ENCODE peak calls at places on chromosomes 13 and 19, in six cellular contexts. S, N, Q, L, Y and K are unnamed samples. For H3K36me3, the result is how much of the 10 kb centered on the place peaks cover.

GRCh38 chr19:31423896-31424295 is 74.7 kb upstream of the TSHZ3 start:
- DNase-seq in S (no peak), Q (no peak), L (no peak), N (no peak), Y (no peak), K (no peak)

GRCh38 chr13:110293649-110294048 is 13.3 kb downstream of the COL4A1 start:
- DNase-seq in N (no peak), Q (no peak), S (no peak), L (no peak), Y (no peak), K (no peak)

GRCh38 chr19:45243144-45243732 is 2.0 kb downstream of the EXOC3L2 start:
- DNase-seq in Y (no peak), S (no peak), N (peak), L (no peak), Q (no peak), K (no peak)

GRCh38 chr13:72341904-72342303 is 385.5 kb downstream of the MZT1 start:
- DNase-seq in N (no peak), Q (no peak), S (no peak), Y (no peak), L (no peak), K (no peak)

GRCh38 chr19:1168877-1169791 is 4.9 kb downstream of the SBNO2 start:
- DNase-seq in L (no peak), N (no peak), S (no peak), Q (peak), Y (peak), K (peak)

GRCh38 chr19:3873151-3873550 is 4.3 kb upstream of the ZFR2 start:
- DNase-seq in S (no peak), Y (no peak), Q (no peak), N (no peak), L (no peak), K (no peak)

GRCh38 chr19:4186087-4186993 is 3.9 kb downstream of the ANKRD24 start:
- DNase-seq in S (peak), L (no peak), N (peak), Q (peak), Y (peak), K (peak)

GRCh38 chr13:24693862-24694471 is 13.8 kb downstream of the ATP12A start:
- DNase-seq in Q (peak), S (no peak), Y (peak), L (no peak), N (peak), K (peak)

GRCh38 chr19:27654266-27654990 is 1558.5 kb downstream of the UQCRFS1 start:
- DNase-seq in Y (no peak), Q (no peak), L (peak), N (no peak), S (no peak), K (no peak)

GRCh38 chr19:49889687-49890348 is 6.9 kb downstream of the IL4I1 start:
- DNase-seq in Y (peak), N (peak), S (peak), L (peak), Q (peak), K (peak)

GRCh38 chr13:24032674-24033073 is 127.8 kb upstream of the SPATA13 start:
- DNase-seq in Y (no peak), N (no peak), S (no peak), Q (no peak), L (no peak), K (no peak)

GRCh38 chr19:28632357-28633076 is 580.4 kb downstream of the UQCRFS1 start:
- DNase-seq in Q (no peak), S (no peak), N (no peak), Y (no peak), L (no peak), K (no peak)

GRCh38 chr13:44068169-44068568 is 188.5 kb downstream of the LACC1 start:
- DNase-seq in Q (no peak), N (no peak), L (no peak), Y (no peak), S (no peak), K (no peak)

GRCh38 chr19:4977299-4978174 is 8.6 kb downstream of the KDM4B start:
- DNase-seq in Y (no peak), N (no peak), L (no peak), S (no peak), Q (peak), K (no peak)

GRCh38 chr13:97366172-97366688 is 67.7 kb upstream of the RAP2A start:
- DNase-seq in Y (no peak), L (no peak), S (no peak), N (no peak), Q (no peak), K (no peak)

GRCh38 chr13:39023316-39023715 is 14.6 kb downstream of the PROSER1 start:
- DNase-seq in S (no peak), Y (no peak), Q (no peak), L (no peak), N (no peak), K (no peak)

GRCh38 chr19:45763691-45764294 is 5.3 kb downstream of the SIX5 start:
- DNase-seq in L (no peak), N (no peak), S (no peak), Y (no peak), Q (no peak), K (no peak)

GRCh38 chr13:26022538-26023292 is 29.1 kb downstream of the SHISA2 start:
- DNase-seq in L (no peak), N (no peak), Q (peak), Y (no peak), S (peak), K (no peak)

GRCh38 chr13:105465251-105465650 is 1070.2 kb downstream of the EFNB2 start:
- DNase-seq in Y (no peak), N (no peak), Q (no peak), L (no peak), S (no peak), K (no peak)

GRCh38 chr13:112997188-112998135 is 28.4 kb downstream of the MCF2L start:
- DNase-seq in S (no peak), N (no peak), Y (no peak), Q (peak), L (no peak), K (no peak)

GRCh38 chr13:97445504-97446187 is 11.7 kb downstream of the RAP2A start:
- DNase-seq in S (no peak), Q (no peak), L (no peak), N (no peak), Y (no peak), K (no peak)

GRCh38 chr13:51981355-51981754 is 29.9 kb downstream of the ATP7B start:
- DNase-seq in L (no peak), Q (no peak), S (no peak), N (no peak), Y (no peak), K (no peak)

GRCh38 chr19:1624458-1624857 is 19.2 kb upstream of the UQCR11 start:
- DNase-seq in L (no peak), Q (peak), Y (peak), S (no peak), N (peak), K (no peak)

GRCh38 chr19:34503546-34504272 is 22.2 kb downstream of the WTIP start:
- DNase-seq in Y (no peak), S (no peak), L (no peak), Q (peak), N (no peak), K (no peak)

GRCh38 chr13:37621811-37622361 is 23.3 kb upstream of the POSTN start:
- DNase-seq in S (no peak), L (no peak), Q (no peak), N (no peak), Y (no peak), K (no peak)

GRCh38 chr19:15195381-15195964 is 5.3 kb downstream of the NOTCH3 start:
- DNase-seq in Y (no peak), N (no peak), Q (peak), L (no peak), S (no peak), K (no peak)

GRCh38 chr13:111342716-111343115 is 22.3 kb downstream of the TEX29 start:
- DNase-seq in Q (no peak), Y (no peak), S (no peak), L (peak), N (no peak), K (no peak)

GRCh38 chr13:45049478-45049877 is 60.1 kb downstream of the GPALPP1 start:
- DNase-seq in S (no peak), N (no peak), L (no peak), Y (no peak), Q (no peak), K (no peak)

GRCh38 chr19:30356951-30357579 is 15.1 kb upstream of the ZNF536 start:
- DNase-seq in N (no peak), Q (no peak), Y (no peak), S (no peak), L (no peak), K (no peak)

GRCh38 chr19:16197188-16197621 is 506 bp upstream of the AP1M1 start:
- DNase-seq in Y (no peak), N (no peak), L (no peak), S (no peak), Q (no peak), K (no peak)

GRCh38 chr19:58544591-58545285 is 874 bp downstream of the TRIM28 start:
- DNase-seq in Q (no peak), L (no peak), Y (no peak), S (no peak), N (peak), K (no peak)

GRCh38 chr19:16363133-16363851 is 38.7 kb downstream of the KLF2 start:
- DNase-seq in L (no peak), Y (no peak), S (no peak), Q (peak), N (no peak), K (peak)

GRCh38 chr13:48873598-48873997 is 102.1 kb upstream of the FNDC3A start:
- DNase-seq in L (no peak), S (no peak), N (no peak), Q (no peak), Y (no peak), K (no peak)

GRCh38 chr19:49691243-49692101 is 556 bp downstream of the CPT1C start:
- DNase-seq in L (no peak), S (no peak), Q (no peak), Y (peak), N (no peak), K (no peak)

GRCh38 chr19:12843999-12844732 is 5.9 kb downstream of the MAST1 start:
- DNase-seq in Y (no peak), Q (no peak), S (no peak), N (no peak), L (no peak), K (no peak)

GRCh38 chr13:33188093-33188882 is 97.3 kb downstream of the STARD13 start:
- DNase-seq in L (no peak), Q (no peak), N (no peak), Y (no peak), S (no peak), K (no peak)

GRCh38 chr19:9727644-9728043 is 40.9 kb downstream of the ZNF846 start:
- DNase-seq in S (no peak), L (no peak), Y (no peak), N (peak), Q (no peak), K (no peak)

DNA sequence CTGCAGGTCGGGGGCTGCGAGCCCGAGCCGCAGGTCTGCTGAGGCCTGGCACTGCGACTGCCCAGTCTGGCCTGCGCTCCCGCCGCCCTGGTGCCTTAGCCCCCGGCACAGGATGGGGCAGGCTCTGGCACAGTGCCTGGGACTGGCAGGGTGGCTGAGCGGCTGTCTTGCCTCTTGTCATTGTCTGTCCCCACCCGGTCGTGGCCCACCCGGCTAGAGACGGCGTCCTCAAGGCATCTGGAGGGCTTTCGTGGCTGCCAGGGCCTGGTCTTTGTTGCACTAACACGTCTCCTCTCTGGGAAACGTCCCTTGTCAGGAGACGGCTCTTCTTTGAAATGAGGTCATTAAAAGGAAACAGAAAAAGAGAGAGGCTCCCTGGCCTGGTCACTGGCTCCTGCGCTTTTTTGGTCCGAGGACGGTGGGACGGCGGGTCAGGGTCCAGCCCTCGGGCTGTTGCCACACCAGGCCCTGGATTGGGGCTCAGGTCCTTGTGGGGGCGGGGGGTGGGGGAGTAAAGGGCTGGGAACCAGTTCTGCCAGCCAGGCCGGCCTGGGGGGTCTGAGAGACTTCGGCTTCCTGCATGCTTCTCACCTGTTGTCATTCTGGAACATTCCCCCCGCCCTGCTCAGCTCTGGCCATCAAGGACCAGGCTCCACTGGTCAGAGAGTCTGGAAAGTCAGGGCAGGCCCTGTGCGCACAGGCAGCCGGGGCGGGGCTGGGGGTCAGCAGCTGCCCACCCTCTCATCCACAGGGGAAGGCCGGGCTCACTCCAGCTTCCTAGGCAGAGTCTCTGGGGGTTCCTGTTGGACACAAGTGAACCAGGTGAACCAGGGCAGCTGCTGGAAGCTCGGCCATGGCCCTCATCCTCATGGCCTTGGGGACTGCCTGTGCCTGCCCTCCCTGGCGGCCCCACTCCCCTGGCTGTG is 6.2 kb upstream of the ZNF554 start:
- DNase-seq in Y (no peak), Q (no peak), N (no peak), L (no peak), S (no peak), K (no peak)
- TF ChIP-seq POLR2A in Y (no peak), Q (no peak), N (no peak), L (no peak), S (no peak), K (no peak)

GRCh38 chr19:51970718-51971117 is 15.9 kb downstream of the ZNF350 start:
- DNase-seq in L (no peak), Q (no peak), N (no peak), Y (no peak), S (no peak), K (no peak)
- H3K36me3 ChIP-seq in L (half or more), Q (half or more), N (under half), Y (half or more), S (half or more), K (under half)

DNA sequence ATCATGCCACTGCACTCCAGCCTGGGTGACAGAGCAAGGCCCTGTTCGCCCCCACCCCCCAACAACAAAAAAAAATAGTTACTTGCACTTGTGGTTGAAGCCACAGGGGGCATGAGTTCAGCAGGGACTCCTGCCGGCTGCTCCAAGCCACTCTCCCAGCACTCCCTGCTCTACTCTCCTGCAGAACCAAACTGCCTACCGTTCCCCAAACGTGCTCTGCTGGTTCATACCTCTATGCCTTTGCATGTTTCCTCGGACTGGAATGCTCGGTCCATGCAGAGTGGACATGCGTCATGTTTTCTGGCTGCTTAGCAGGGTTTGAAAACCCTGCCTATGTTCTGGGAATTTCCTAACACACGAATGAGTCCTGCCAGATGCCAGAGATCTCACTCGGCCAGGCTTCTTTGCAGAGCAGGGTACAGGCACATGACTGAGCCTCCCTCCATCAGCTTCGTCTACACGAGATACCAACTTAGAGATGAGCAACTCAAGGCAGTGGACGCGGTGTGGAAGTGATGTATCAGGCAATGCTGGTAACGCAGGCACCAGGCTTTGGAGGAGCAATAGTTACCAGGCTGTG is 8.5 kb upstream of the SLC25A15 start:
- DNase-seq in N (peak), Y (no peak), Q (no peak), L (no peak), S (no peak), K (no peak)
- TF ChIP-seq CTCF in N (peak), Y (no peak), Q (no peak), L (no peak), S (no peak), K (no peak)

GRCh38 chr19:42217522-42218442 is at the start of gene DEDD2:
- DNase-seq in L (peak), Y (peak), N (peak), S (peak), Q (peak), K (peak)
- TF ChIP-seq POLR2A in L (peak), Y (peak), N (peak), S (peak), Q (no peak), K (peak)

GRCh38 chr13:30892966-30893365 is 13.1 kb upstream of the MEDAG start:
- DNase-seq in Q (no peak), S (no peak), N (peak), Y (no peak), L (no peak), K (no peak)

GRCh38 chr13:30884543-30884942 is 21.5 kb upstream of the MEDAG start:
- DNase-seq in Q (no peak), N (no peak), Y (no peak), L (no peak), S (no peak), K (no peak)

GRCh38 chr13:30889196-30889690 is 16.8 kb upstream of the MEDAG start:
- DNase-seq in Q (no peak), N (no peak), L (no peak), Y (no peak), S (no peak), K (no peak)
- H3K36me3 ChIP-seq in Q (under half), N (under half), L (under half), Y (under half), S (under half), K (under half)